ENCODE peak calls at places on chromosomes 12 and 14, in nine cellular contexts. U is HCT116, V is GM23338, K is A549, B is HepG2, R is Panc1, X is SK-N-SH, M is GM12878, Q is K562. T is an unnamed sample.

GRCh38 chr12:57940915-57941164 is 527 bp upstream of the ATP23 start:
- DNase-seq in M (no peak), V (no peak), K (no peak), Q (no peak), R (no peak), X (no peak), B (no peak), U (no peak), T (no peak)

GRCh38 chr14:54772451-54772881 is 130.2 kb downstream of the GCH1 start:
- DNase-seq in R (peak), K (peak), U (no peak), B (no peak), M (no peak), V (no peak), X (no peak), Q (no peak), T (no peak)

GRCh38 chr14:81193924-81194633 is 26.7 kb downstream of the GTF2A1 start:
- DNase-seq in K (no peak), B (no peak), Q (no peak), X (no peak), R (no peak), U (no peak), M (no peak), V (no peak), T (no peak)

GRCh38 chr12:129903956-129904769 is at the start of gene TMEM132D:
- DNase-seq in B (no peak), M (no peak), U (no peak), K (no peak), V (peak), R (no peak), X (peak), Q (no peak), T (no peak)

GRCh38 chr12:75725505-75726120 is 214.2 kb upstream of the KRR1 start:
- DNase-seq in K (peak), B (no peak), U (peak), M (no peak), Q (no peak), R (no peak), X (no peak), V (no peak), T (no peak)

GRCh38 chr12:52029686-52030085 is 21.6 kb upstream of the NR4A1 start:
- DNase-seq in V (peak), R (no peak), U (no peak), K (peak), X (peak), B (no peak), Q (no peak), M (no peak), T (no peak)

GRCh38 chr12:47768323-47768811 is 4.7 kb upstream of the SLC48A1 start:
- DNase-seq in X (no peak), R (no peak), V (peak), M (no peak), B (peak), K (no peak), U (no peak), Q (no peak), T (no peak)

GRCh38 chr14:100132903-100133510 is 26.4 kb downstream of the DEGS2 start:
- DNase-seq in Q (no peak), R (no peak), M (no peak), X (peak), K (no peak), B (no peak), U (no peak), V (no peak), T (no peak)

GRCh38 chr12:27511723-27512045 is 12.3 kb upstream of the PPFIBP1 start:
- DNase-seq in Q (no peak), V (no peak), K (no peak), X (no peak), U (no peak), M (no peak), R (no peak), B (no peak), T (no peak)

GRCh38 chr14:90721619-90722305 is 94.5 kb downstream of the TTC7B start:
- DNase-seq in R (no peak), M (no peak), K (no peak), B (no peak), U (peak), V (no peak), Q (no peak), X (no peak), T (no peak)

GRCh38 chr14:77574446-77575125 is 41.9 kb downstream of the SPTLC2 start:
- DNase-seq in X (no peak), R (no peak), K (no peak), Q (no peak), B (no peak), U (no peak), V (no peak), M (no peak), T (no peak)

GRCh38 chr14:85856430-85856829 is 326.5 kb downstream of the FLRT2 start:
- DNase-seq in X (no peak), V (peak), K (no peak), Q (no peak), B (no peak), M (no peak), U (no peak), R (no peak), T (no peak)

GRCh38 chr14:60349663-60350365 is 100.8 kb downstream of the PPM1A start:
- DNase-seq in V (peak), Q (peak), R (no peak), M (no peak), U (peak), X (peak), K (peak), B (peak), T (no peak)

GRCh38 chr14:64720190-64720589 is 16.0 kb downstream of the PLEKHG3 start:
- DNase-seq in M (no peak), U (peak), B (peak), Q (no peak), K (peak), V (no peak), X (no peak), R (peak), T (no peak)

GRCh38 chr14:81243499-81243898 is 22.7 kb upstream of the GTF2A1 start:
- DNase-seq in M (no peak), Q (no peak), B (no peak), R (no peak), K (no peak), X (no peak), U (no peak), V (no peak), T (no peak)

GRCh38 chr12:63420206-63420644 is 248.1 kb downstream of the DPY19L2 start:
- DNase-seq in M (peak), U (peak), V (peak), Q (peak), B (peak), K (peak), X (peak), R (peak), T (peak)

GRCh38 chr14:32726516-32726915 is 212.2 kb upstream of the NPAS3 start:
- DNase-seq in R (no peak), Q (no peak), M (no peak), U (no peak), B (no peak), K (no peak), V (no peak), X (no peak), T (no peak)

GRCh38 chr12:116406529-116406928 is 129.0 kb upstream of the MED13L start:
- DNase-seq in K (peak), R (no peak), B (peak), V (peak), U (peak), X (no peak), M (no peak), Q (no peak), T (peak)

GRCh38 chr14:45891417-45892080 is 638.5 kb upstream of the MIS18BP1 start:
- DNase-seq in R (no peak), K (no peak), M (no peak), B (no peak), U (no peak), X (no peak), Q (no peak), V (peak), T (no peak)

GRCh38 chr12:12564911-12565310 is 2.2 kb upstream of the DUSP16 start:
- DNase-seq in V (no peak), X (no peak), M (no peak), B (no peak), K (no peak), R (no peak), U (no peak), Q (no peak), T (no peak)
- H3K27ac ChIP-seq in V (no peak), X (no peak), M (no peak), B (no peak), K (peak), R (no peak), U (no peak), Q (no peak), T (no peak)

DNA sequence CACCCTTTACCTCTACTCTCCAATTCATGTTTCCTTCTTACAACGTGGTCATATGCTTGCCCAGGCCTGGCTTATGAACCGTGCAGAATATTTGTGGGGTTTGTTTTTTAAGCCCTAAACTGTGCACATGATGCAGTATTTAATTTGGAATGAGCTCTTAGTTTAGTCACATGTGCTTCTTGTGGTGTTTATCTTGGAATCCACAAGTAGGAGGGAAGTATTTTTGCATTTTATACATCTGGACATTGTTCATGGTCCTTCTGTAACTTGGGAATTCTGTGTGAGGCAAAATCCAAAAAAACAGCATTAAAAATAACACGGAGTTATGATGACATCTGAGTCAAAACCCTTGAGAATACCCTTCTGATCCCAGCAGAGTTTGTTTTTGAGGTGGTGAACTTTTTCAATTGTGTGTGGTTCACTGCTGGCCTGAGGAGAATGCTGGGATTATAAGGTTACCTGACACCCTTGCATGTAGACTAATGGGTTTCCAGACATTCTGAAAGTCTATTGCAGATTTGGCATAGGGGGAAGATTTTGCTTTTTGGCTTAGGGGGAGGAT is 121.4 kb downstream of the RAD51B start:
- DNase-seq in R (no peak), X (no peak), K (no peak), V (peak), B (no peak), U (no peak), M (no peak), Q (no peak), T (no peak)
- TF ChIP-seq REST in R (no peak), X (no peak), K (no peak), V (no peak), B (no peak), U (no peak), M (no peak), Q (no peak), T (no peak)

GRCh38 chr12:121131941-121132341 is 735 bp upstream of the P2RX7 start:
- DNase-seq in R (no peak), Q (no peak), M (no peak), B (no peak), X (no peak), K (no peak), V (no peak), U (no peak), T (no peak)

GRCh38 chr12:121130866-121131373 is 1.8 kb upstream of the P2RX7 start:
- DNase-seq in K (no peak), Q (no peak), B (no peak), X (no peak), M (no peak), U (no peak), V (no peak), R (no peak), T (no peak)

GRCh38 chr12:121135320-121135719 is 2.6 kb downstream of the P2RX7 start:
- DNase-seq in U (no peak), M (no peak), B (no peak), K (no peak), R (no peak), V (no peak), Q (no peak), X (no peak), T (no peak)

GRCh38 chr12:121132601-121133481 is at the start of gene P2RX7:
- DNase-seq in V (peak), K (peak), B (no peak), Q (no peak), M (peak), R (no peak), X (peak), U (peak), T (peak)

DNA sequence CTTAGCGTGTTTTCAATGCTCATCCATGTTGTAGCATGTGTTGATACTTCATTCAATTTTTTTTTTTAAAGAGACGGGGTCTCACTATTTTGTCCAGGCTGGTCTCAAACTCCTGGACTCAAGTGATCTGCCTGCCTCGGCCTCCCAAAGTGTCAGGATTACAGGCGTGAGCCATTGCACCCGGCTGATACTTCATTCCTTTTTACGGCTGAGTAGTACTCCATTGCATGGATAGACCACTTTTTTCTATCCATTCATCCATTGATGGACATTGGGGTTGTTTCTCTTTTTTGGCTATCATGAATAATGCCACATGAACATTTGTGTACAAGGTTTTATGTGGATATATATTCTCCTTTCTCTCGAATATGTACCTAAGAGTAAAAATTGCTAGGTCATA is 1.2 kb downstream of the P2RX7 start:
- DNase-seq in M (no peak), K (no peak), Q (no peak), R (no peak), U (no peak), X (no peak), V (no peak), B (no peak), T (no peak)
- H3K27ac ChIP-seq in M (no peak), K (no peak), Q (no peak), R (no peak), U (no peak), X (no peak), V (no peak), B (no peak), T (no peak)

GRCh38 chr12:103821773-103822172 is 19.3 kb downstream of the NT5DC3 start:
- DNase-seq in X (no peak), K (no peak), U (no peak), Q (no peak), V (no peak), M (no peak), B (no peak), R (no peak), T (no peak)
- TF ChIP-seq REST in X (no peak), K (no peak), U (no peak), Q (no peak), V (no peak), M (no peak), B (no peak), R (no peak), T (no peak)

GRCh38 chr14:49992036-49992435 is 99.2 kb downstream of the ARF6 start:
- DNase-seq in R (no peak), X (no peak), M (no peak), V (no peak), Q (no peak), B (no peak), K (no peak), U (no peak), T (no peak)

GRCh38 chr14:49986344-49987014 is 93.6 kb downstream of the ARF6 start:
- DNase-seq in X (no peak), V (no peak), Q (no peak), U (no peak), K (no peak), B (peak), M (no peak), R (no peak), T (no peak)

GRCh38 chr14:49989980-49990379 is 97.1 kb downstream of the ARF6 start:
- DNase-seq in R (no peak), Q (no peak), V (no peak), X (no peak), K (no peak), M (no peak), U (no peak), B (no peak), T (no peak)

GRCh38 chr14:49991491-49991890 is 98.6 kb downstream of the ARF6 start:
- DNase-seq in X (no peak), B (no peak), M (no peak), K (no peak), U (no peak), V (no peak), R (no peak), Q (peak), T (no peak)

DNA sequence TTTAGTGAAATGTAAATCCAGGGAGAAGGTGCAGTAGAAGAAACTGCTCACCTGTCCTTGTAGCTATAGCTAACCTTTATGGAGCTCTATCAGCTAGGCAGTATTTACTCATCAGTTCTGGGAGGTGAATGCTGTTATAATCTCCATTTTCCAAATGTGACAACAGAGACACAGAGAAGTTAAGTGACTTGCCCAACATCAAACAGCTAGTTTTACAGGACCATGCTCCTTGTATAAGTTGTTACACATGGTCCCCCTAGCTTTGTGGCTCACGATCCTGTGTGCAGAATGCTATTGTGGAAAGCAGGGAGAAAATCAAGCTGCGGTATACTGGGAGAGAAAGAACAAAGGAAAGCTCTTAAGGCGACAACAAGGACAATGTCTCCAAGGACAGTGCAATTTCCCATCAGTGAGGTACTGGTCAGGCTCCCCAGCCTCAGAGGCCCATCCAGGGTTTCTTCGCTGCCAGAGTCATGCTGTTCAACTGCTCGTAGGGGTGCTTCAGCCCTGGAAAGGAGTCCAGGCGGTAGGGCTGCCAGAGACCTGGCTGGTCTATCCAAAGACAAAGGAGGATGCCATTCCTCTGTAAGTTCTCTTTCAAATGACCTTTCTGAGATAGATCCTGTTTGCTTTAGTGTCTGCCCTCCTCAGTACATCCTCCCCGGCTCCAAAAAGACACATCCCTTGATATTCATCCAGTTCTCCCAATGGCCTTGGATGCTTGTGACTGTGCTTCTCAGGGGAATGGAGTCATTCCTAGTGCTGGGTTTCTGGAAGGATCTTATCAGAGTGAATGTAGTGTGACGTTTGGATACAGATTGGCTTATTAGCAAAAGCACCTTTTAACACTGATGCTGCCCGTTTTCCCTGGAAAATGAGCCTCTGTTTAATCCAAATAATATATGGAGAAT is 95.5 kb downstream of the ARF6 start:
- DNase-seq in R (no peak), B (no peak), V (no peak), U (no peak), K (no peak), M (no peak), X (no peak), Q (no peak), T (no peak)
- H3K27ac ChIP-seq in R (peak), B (peak), V (no peak), U (no peak), K (peak), M (no peak), X (no peak), Q (no peak), T (no peak)

GRCh38 chr14:57244103-57244502 is 24.6 kb downstream of the EXOC5 start:
- DNase-seq in M (no peak), B (no peak), X (no peak), V (no peak), K (no peak), Q (no peak), U (no peak), R (no peak), T (no peak)
- TF ChIP-seq REST in M (no peak), B (no peak), X (no peak), V (no peak), K (no peak), Q (no peak), U (no peak), R (no peak), T (no peak)

DNA sequence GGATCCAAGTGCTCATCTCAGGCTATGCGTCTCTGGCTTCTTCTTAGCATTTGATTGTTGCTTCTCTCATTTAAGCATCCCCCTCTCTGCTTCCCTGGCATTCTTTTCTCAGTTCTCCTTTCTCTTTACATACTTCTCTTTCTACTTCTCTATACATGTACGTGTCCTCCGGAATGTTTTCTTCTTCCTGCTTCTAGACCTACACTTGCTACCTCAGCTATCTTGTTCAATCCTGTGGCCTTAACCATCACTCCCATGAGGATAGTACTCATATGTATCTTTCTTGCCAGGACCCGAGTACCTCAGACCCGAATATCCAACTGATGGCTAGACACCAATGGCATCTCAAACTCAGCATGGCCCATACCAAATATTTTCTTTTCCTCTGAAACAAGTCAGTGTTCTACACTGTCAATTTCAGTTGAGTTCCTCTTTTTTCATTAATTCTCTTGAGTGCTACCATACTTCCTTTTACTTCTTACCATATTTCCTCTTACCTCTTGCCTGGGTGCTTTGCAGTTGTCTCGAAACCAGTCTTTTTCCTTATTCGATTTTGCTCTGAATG is 115.1 kb upstream of the SLC38A2 start:
- DNase-seq in V (no peak), X (no peak), B (no peak), M (no peak), Q (no peak), R (no peak), K (no peak), U (no peak), T (peak)
- H3K27ac ChIP-seq in V (no peak), X (no peak), B (no peak), M (no peak), Q (no peak), R (peak), K (peak), U (no peak), T (peak)

DNA sequence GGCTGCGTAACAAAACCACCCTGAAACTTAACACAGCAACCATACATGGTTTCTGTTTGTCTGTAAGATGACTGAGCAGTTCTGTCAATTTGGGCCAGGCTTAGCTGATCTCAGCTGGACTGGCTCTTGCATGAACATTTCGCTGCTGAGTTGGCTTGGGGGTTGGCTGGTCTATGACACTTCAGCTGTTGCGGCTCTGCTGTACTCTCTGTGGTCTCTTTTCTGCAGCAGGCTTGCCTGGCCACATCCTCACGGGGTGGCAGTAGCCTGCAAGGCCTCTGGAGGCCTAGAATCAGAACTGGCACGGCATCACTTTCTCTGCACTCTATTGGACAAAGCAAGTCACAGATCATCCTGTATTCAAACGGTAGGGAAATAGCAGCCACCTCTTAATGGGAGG is 216.2 kb downstream of the BCL11B start:
- DNase-seq in V (no peak), Q (no peak), M (no peak), K (no peak), B (no peak), U (no peak), X (no peak), R (no peak), T (no peak)
- TF ChIP-seq REST in V (no peak), Q (no peak), M (no peak), K (no peak), B (no peak), U (no peak), X (no peak), R (no peak), T (no peak)

T was measured in HL-60.